ENCODE peak calls at places on chromosomes 16 and 17, in six cellular contexts. Y is body of pancreas, B is tibial artery, E is hepatocyte, H is A549, N is heart left ventricle. F is an unnamed sample.

GRCh38 chr17:57739402-57740224 is 5.5 kb downstream of the CCDC182 start:
- DNase-seq in Y (no peak), B (no peak), E (peak; percentile 58), H (peak; percentile 54), N (no peak), F (no peak)

GRCh38 chr17:71919896-71920295 is 200.9 kb upstream of the SOX9 start:
- DNase-seq in Y (no peak), B (no peak), E (no peak), H (no peak), N (no peak), F (no peak)

GRCh38 chr16:51125992-51126391 is 25.1 kb downstream of the SALL1 start:
- DNase-seq in Y (no peak), B (no peak), E (no peak), H (no peak), N (no peak), F (no peak)

GRCh38 chr16:67884684-67885083 is at the start of gene NRN1L:
- DNase-seq in Y (peak; percentile 76), B (peak; percentile 95), E (peak; percentile 83), H (no peak), N (peak; percentile 90), F (peak; percentile 96)

GRCh38 chr17:46194393-46195216 is 1.4 kb upstream of the KANSL1 start:
- DNase-seq in Y (no peak), B (no peak), E (peak; percentile 62), H (peak; percentile 84), N (no peak), F (no peak)

GRCh38 chr17:31877341-31877740 is 18.3 kb upstream of the COPRS start:
- DNase-seq in Y (no peak), B (peak; percentile 81), E (no peak), H (no peak), N (no peak), F (no peak)

GRCh38 chr17:29124135-29124930 is 55.9 kb downstream of the MYO18A start:
- DNase-seq in Y (peak; percentile 63), B (no peak), E (peak; percentile 81), H (peak; percentile 83), N (peak; percentile 54), F (peak; percentile 54)

GRCh38 chr17:76834889-76835288 is 33.3 kb upstream of the MGAT5B start:
- DNase-seq in Y (no peak), B (no peak), E (no peak), H (no peak), N (no peak), F (no peak)

GRCh38 chr17:34581446-34582184 is 2.2 kb downstream of the TMEM132E start:
- DNase-seq in Y (no peak), B (no peak), E (peak; percentile 18), H (no peak), N (no peak), F (no peak)

GRCh38 chr17:30363715-30364202 is 15.0 kb upstream of the CPD start:
- DNase-seq in Y (peak; percentile 53), B (no peak), E (no peak), H (no peak), N (no peak), F (no peak)

GRCh38 chr17:66834426-66834918 is 445 bp upstream of the CACNG5 start:
- DNase-seq in Y (no peak), B (no peak), E (no peak), H (no peak), N (no peak), F (no peak)

GRCh38 chr17:57035971-57036481 is 49.0 kb upstream of the AKAP1 start:
- DNase-seq in Y (peak; percentile 84), B (no peak), E (no peak), H (no peak), N (peak; percentile 22), F (no peak)

GRCh38 chr17:44970136-44970737 is 2.1 kb upstream of the C1QL1 start:
- DNase-seq in Y (no peak), B (peak; percentile 70), E (peak; percentile 46), H (no peak), N (peak; percentile 44), F (peak; percentile 75)

GRCh38 chr16:1990336-1991134 is 765 bp downstream of the SYNGR3 start:
- DNase-seq in Y (peak; percentile 53), B (no peak), E (peak; percentile 78), H (no peak), N (no peak), F (no peak)

GRCh38 chr16:57091990-57092785 is at the start of gene CPNE2:
- DNase-seq in Y (peak; percentile 61), B (peak; percentile 84), E (peak; percentile 83), H (peak; percentile 71), N (peak; percentile 84), F (peak; percentile 91)

GRCh38 chr16:46627746-46628145 is 6.6 kb upstream of the SHCBP1 start:
- DNase-seq in Y (no peak), B (no peak), E (no peak), H (no peak), N (no peak), F (no peak)

GRCh38 chr16:73951541-73951940 is 345.1 kb upstream of the PSMD7 start:
- DNase-seq in Y (no peak), B (no peak), E (peak; percentile 11), H (no peak), N (peak; percentile 65), F (peak; percentile 63)

GRCh38 chr16:53282975-53283946 is 151.0 kb upstream of the RBL2 start:
- DNase-seq in Y (no peak), B (no peak), E (peak; percentile 36), H (peak; percentile 58), N (no peak), F (no peak)

GRCh38 chr16:28882476-28883180 is 4.3 kb downstream of the ATP2A1 start:
- DNase-seq in Y (no peak), B (no peak), E (no peak), H (no peak), N (no peak), F (no peak)

GRCh38 chr16:57106767-57107166 is 14.4 kb downstream of the CPNE2 start:
- DNase-seq in Y (peak; percentile 20), B (no peak), E (no peak), H (no peak), N (peak; percentile 59), F (peak; percentile 78)

GRCh38 chr17:18257747-18258355 is 687 bp downstream of the FLII start:
- DNase-seq in Y (peak; percentile 81), B (peak; percentile 92), E (peak; percentile 79), H (peak; percentile 92), N (peak; percentile 75), F (peak; percentile 90)

GRCh38 chr17:75878174-75878998 is at the start of gene TRIM47:
- DNase-seq in Y (peak; percentile 66), B (peak; percentile 90), E (peak; percentile 71), H (peak; percentile 75), N (peak; percentile 84), F (peak; percentile 91)

GRCh38 chr17:38867179-38867994 is 2.5 kb upstream of the LASP1 start:
- DNase-seq in Y (peak; percentile 80), B (peak; percentile 80), E (peak; percentile 81), H (peak; percentile 63), N (peak; percentile 54), F (peak; percentile 82)

GRCh38 chr16:35570946-35571345 is 2111.5 kb downstream of the TP53TG3F start:
- DNase-seq in Y (no peak), B (no peak), E (no peak), H (no peak), N (no peak), F (no peak)
- H3K9me3 ChIP-seq in Y (no peaks in the 10 kb centered on the region), B (no peaks in the 10 kb centered on the region), E (no peaks in the 10 kb centered on the region), H (no peaks in the 10 kb centered on the region), N (no peaks in the 10 kb centered on the region), F (no peaks in the 10 kb centered on the region)

GRCh38 chr17:7843536-7844291 is 9.7 kb downstream of the KDM6B start:
- DNase-seq in Y (peak; percentile 92), B (peak; percentile 89), E (peak; percentile 94), H (peak; percentile 90), N (peak; percentile 88), F (peak; percentile 92)

GRCh38 chr17:7842950-7843535 is 9.0 kb downstream of the KDM6B start:
- DNase-seq in Y (peak; percentile 87), B (peak; percentile 88), E (no peak), H (peak; percentile 52), N (peak; percentile 86), F (peak; percentile 88)

GRCh38 chr17:7845359-7846062 is 9.4 kb upstream of the TMEM88 start:
- DNase-seq in Y (no peak), B (peak; percentile 71), E (no peak), H (no peak), N (no peak), F (peak; percentile 56)

GRCh38 chr17:7846063-7846735 is 8.7 kb upstream of the TMEM88 start:
- DNase-seq in Y (no peak), B (peak; percentile 62), E (no peak), H (no peak), N (no peak), F (peak; percentile 51)

GRCh38 chr17:7844292-7845154 is 10.3 kb upstream of the TMEM88 start:
- DNase-seq in Y (peak; percentile 95), B (peak; percentile 97), E (peak; percentile 95), H (peak; percentile 95), N (peak; percentile 94), F (peak; percentile 95)
- H3K27ac ChIP-seq in Y (peak overlapping the region; percentile 100), B (peak overlapping the region; percentile 95), E (peak overlapping the region; percentile 99), H (peak overlapping the region; percentile 96), N (peak overlapping the region; percentile 95), F (peak overlapping the region; percentile 53)

GRCh38 chr17:17224137-17224536 is 12.8 kb downstream of the FLCN start:
- DNase-seq in Y (no peak), B (no peak), E (no peak), H (no peak), N (no peak), F (no peak)
- H3K9me3 ChIP-seq in Y (no peaks in the 10 kb centered on the region), B (no peaks in the 10 kb centered on the region), E (no peaks in the 10 kb centered on the region), H (no peaks in the 10 kb centered on the region), N (no peaks in the 10 kb centered on the region), F (no peaks in the 10 kb centered on the region)

GRCh38 chr17:43844241-43844640 is 2.7 kb upstream of the CD300LG start:
- DNase-seq in Y (no peak), B (no peak), E (no peak), H (no peak), N (no peak), F (no peak)

GRCh38 chr17:43846221-43846712 is 709 bp upstream of the CD300LG start:
- DNase-seq in Y (peak; percentile 84), B (peak; percentile 89), E (peak; percentile 88), H (peak; percentile 97), N (peak; percentile 87), F (peak; percentile 87)

GRCh38 chr17:43842975-43843325 is 4.0 kb upstream of the CD300LG start:
- DNase-seq in Y (no peak), B (no peak), E (no peak), H (no peak), N (no peak), F (no peak)

GRCh38 chr17:43846963-43847369 is at the start of gene CD300LG:
- DNase-seq in Y (no peak), B (peak; percentile 51), E (no peak), H (no peak), N (peak; percentile 43), F (peak; percentile 63)

DNA sequence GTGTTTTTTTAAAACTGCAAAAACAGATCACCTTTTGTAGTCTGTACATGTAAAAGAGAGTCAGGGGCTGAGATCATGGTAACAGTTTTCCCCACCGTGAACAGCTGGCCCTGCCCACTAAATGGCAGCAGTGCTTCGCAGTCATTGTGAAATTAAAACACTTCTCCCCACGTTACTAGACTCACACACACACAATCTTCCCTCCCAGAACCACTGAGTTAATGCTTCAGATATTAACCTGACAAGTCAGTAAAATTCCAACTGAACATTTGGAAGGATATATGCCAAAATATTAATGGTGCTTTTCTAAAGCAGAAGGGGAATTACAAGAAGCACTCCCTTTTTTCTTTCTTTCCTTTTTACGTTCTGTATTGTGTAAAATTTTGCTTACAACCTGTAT is 1.2 kb upstream of the CD300LG start:
- DNase-seq in Y (no peak), B (no peak), E (no peak), H (no peak), N (no peak), F (no peak)
- H3K27ac ChIP-seq in Y (peak overlapping the region; percentile 61), B (peak overlapping the region; percentile 31), E (no peak overlapping the region), H (no peak overlapping the region), N (peak overlapping the region; percentile 34), F (no peak overlapping the region)